ENCODE peak calls at places on chromosome 15, in four cellular contexts. R, U, H and X are unnamed samples.

GRCh38 chr15:90576711-90577389 is 47.1 kb downstream of the CRTC3 start:
- DNase-seq in R (no peak), U (no peak), H (no peak), X (no peak)

GRCh38 chr15:50024183-50024795 is 94.7 kb downstream of the ATP8B4 start:
- DNase-seq in R (no peak), U (no peak), H (no peak), X (no peak)

GRCh38 chr15:63899193-63899592 is 65.4 kb upstream of the HERC1 start:
- DNase-seq in R (no peak), U (no peak), H (no peak), X (no peak)

GRCh38 chr15:29055876-29056275 is 170.1 kb downstream of the APBA2 start:
- DNase-seq in R (no peak), U (no peak), H (no peak), X (no peak)

GRCh38 chr15:51760805-51761204 is 9.4 kb downstream of the TMOD2 start:
- DNase-seq in R (no peak), U (no peak), H (no peak), X (no peak)

GRCh38 chr15:79433610-79434009 is 1.5 kb downstream of the MINAR1 start:
- DNase-seq in R (no peak), U (no peak), H (no peak), X (no peak)

GRCh38 chr15:92801412-92801773 is 98.7 kb upstream of the CHD2 start:
- DNase-seq in R (peak), U (no peak), H (peak), X (no peak)

GRCh38 chr15:68980786-68981185 is 33.7 kb upstream of the NOX5 start:
- DNase-seq in R (no peak), U (no peak), H (no peak), X (no peak)

GRCh38 chr15:100849021-100849831 is 30.4 kb upstream of the ALDH1A3 start:
- DNase-seq in R (peak), U (peak), H (peak), X (no peak)

GRCh38 chr15:48507416-48508065 is 138.0 kb downstream of the FBN1 start:
- DNase-seq in R (peak), U (no peak), H (no peak), X (peak)

GRCh38 chr15:70963199-70963598 is 70.6 kb downstream of the LRRC49 start:
- DNase-seq in R (no peak), U (no peak), H (no peak), X (no peak)

GRCh38 chr15:84842781-84843180 is 25.6 kb downstream of the ALPK3 start:
- DNase-seq in R (no peak), U (no peak), H (no peak), X (no peak)

GRCh38 chr15:82143390-82144047 is 97.7 kb upstream of the MEX3B start:
- DNase-seq in R (no peak), U (no peak), H (no peak), X (no peak)

GRCh38 chr15:96268421-96269204 is 61.9 kb upstream of the NR2F2 start:
- DNase-seq in R (peak), U (no peak), H (no peak), X (no peak)

GRCh38 chr15:49247556-49248102 is 77.6 kb downstream of the GALK2 start:
- DNase-seq in R (peak), U (no peak), H (no peak), X (no peak)

GRCh38 chr15:26378304-26378703 is 394.6 kb downstream of the GABRB3 start:
- DNase-seq in R (no peak), U (no peak), H (no peak), X (no peak)

GRCh38 chr15:66748320-66748779 is 46.3 kb downstream of the SMAD6 start:
- DNase-seq in R (peak), U (no peak), H (no peak), X (no peak)

GRCh38 chr15:63381301-63382192 is at the start of gene CA12:
- DNase-seq in R (peak), U (no peak), H (no peak), X (no peak)

GRCh38 chr15:78241017-78241416 is 6.7 kb upstream of the ACSBG1 start:
- DNase-seq in R (peak), U (peak), H (peak), X (peak)

GRCh38 chr15:71761649-71762048 is 48.7 kb upstream of the NR2E3 start:
- DNase-seq in R (peak), U (no peak), H (peak), X (no peak)

GRCh38 chr15:88124199-88124598 is 132.3 kb downstream of the NTRK3 start:
- DNase-seq in R (no peak), U (no peak), H (no peak), X (no peak)

GRCh38 chr15:78684645-78685044 is 43.6 kb upstream of the CHRNB4 start:
- DNase-seq in R (no peak), U (no peak), H (no peak), X (no peak)

GRCh38 chr15:49331951-49332350 is 91.1 kb upstream of the FGF7 start:
- DNase-seq in R (peak), U (no peak), H (no peak), X (no peak)

GRCh38 chr15:72671531-72671930 is 14.5 kb downstream of the HIGD2B start:
- DNase-seq in R (no peak), U (no peak), H (no peak), X (no peak)

GRCh38 chr15:68151277-68151676 is 53.9 kb downstream of the CALML4 start:
- DNase-seq in R (peak), U (no peak), H (no peak), X (no peak)

GRCh38 chr15:99137877-99138276 is 33.0 kb downstream of the SYNM start:
- DNase-seq in R (no peak), U (no peak), H (no peak), X (no peak)

GRCh38 chr15:97902140-97902780 is 58.2 kb upstream of the ARRDC4 start:
- DNase-seq in R (peak), U (no peak), H (no peak), X (no peak)

GRCh38 chr15:86879250-86880229 is 799.9 kb downstream of the AGBL1 start:
- DNase-seq in R (no peak), U (no peak), H (no peak), X (no peak)

GRCh38 chr15:56996746-56997470 is 78.5 kb downstream of the TCF12 start:
- DNase-seq in R (peak), U (no peak), H (no peak), X (no peak)

GRCh38 chr15:25182098-25182478 is 227.3 kb downstream of the SNRPN start:
- DNase-seq in R (no peak), U (no peak), H (no peak), X (no peak)

GRCh38 chr15:99424978-99425665 is 140.7 kb upstream of the MEF2A start:
- DNase-seq in R (peak), U (peak), H (no peak), X (no peak)

GRCh38 chr15:80480909-80481308 is 76.7 kb downstream of the ARNT2 start:
- DNase-seq in R (peak), U (no peak), H (peak), X (no peak)

GRCh38 chr15:96392380-96393208 is 62.1 kb downstream of the NR2F2 start:
- DNase-seq in R (peak), U (no peak), H (no peak), X (no peak)

GRCh38 chr15:84894743-84895425 is 10.4 kb downstream of the SLC28A1 start:
- DNase-seq in R (peak), U (no peak), H (no peak), X (no peak)